ENCODE peak calls at places on chromosome 13, in four cellular contexts. Z is IMR-90, J is HCT116, C is neural progenitor cell. P is an unnamed sample.
A peak's percentile ranks its signal among the peaks of the same experiment; 100 is the strongest.

GRCh38 chr13:49292742-49293498 is 45.2 kb downstream of the CDADC1 start:
- DNase-seq in Z (peak; percentile 96), C (no peak), J (no peak), P (peak; percentile 76)

GRCh38 chr13:30877335-30877734 is 28.7 kb upstream of the MEDAG start:
- DNase-seq in C (no peak), Z (peak; percentile 82), J (no peak), P (peak; percentile 83)

GRCh38 chr13:109809216-109809890 is 23.0 kb upstream of the IRS2 start:
- DNase-seq in Z (peak; percentile 27), J (no peak), C (no peak), P (no peak)

GRCh38 chr13:93496985-93497673 is 270.5 kb downstream of the GPC6 start:
- DNase-seq in C (peak; percentile 11), Z (no peak), J (no peak), P (no peak)

GRCh38 chr13:99978781-99979452 is 2.7 kb upstream of the ZIC2 start:
- DNase-seq in C (peak; percentile 92), Z (no peak), J (no peak), P (no peak)

GRCh38 chr13:80871481-80871880 is 530.6 kb upstream of the SPRY2 start:
- DNase-seq in J (no peak), C (no peak), Z (no peak), P (peak; percentile 59)

GRCh38 chr13:81927347-81927746 is 1586.4 kb upstream of the SPRY2 start:
- DNase-seq in J (no peak), C (peak; percentile 6), Z (no peak), P (no peak)

GRCh38 chr13:31890946-31891345 is 140.6 kb upstream of the FRY start:
- DNase-seq in Z (no peak), J (no peak), C (no peak), P (no peak)

GRCh38 chr13:99501952-99502310 is 659 bp downstream of the TM9SF2 start:
- DNase-seq in C (no peak), Z (peak; percentile 31), J (no peak), P (peak; percentile 18)

GRCh38 chr13:98350746-98351330 is 173.8 kb upstream of the RNF113B start:
- DNase-seq in J (no peak), C (no peak), Z (no peak), P (no peak)

GRCh38 chr13:51643114-51643881 is 59.0 kb downstream of the WDFY2 start:
- DNase-seq in Z (peak; percentile 91), C (no peak), J (no peak), P (peak; percentile 93)
- H3K27ac ChIP-seq in Z (peak overlapping the region; percentile 95), C (no peak overlapping the region), J (peak overlapping the region; percentile 63), P (peak overlapping the region; percentile 93)

DNA sequence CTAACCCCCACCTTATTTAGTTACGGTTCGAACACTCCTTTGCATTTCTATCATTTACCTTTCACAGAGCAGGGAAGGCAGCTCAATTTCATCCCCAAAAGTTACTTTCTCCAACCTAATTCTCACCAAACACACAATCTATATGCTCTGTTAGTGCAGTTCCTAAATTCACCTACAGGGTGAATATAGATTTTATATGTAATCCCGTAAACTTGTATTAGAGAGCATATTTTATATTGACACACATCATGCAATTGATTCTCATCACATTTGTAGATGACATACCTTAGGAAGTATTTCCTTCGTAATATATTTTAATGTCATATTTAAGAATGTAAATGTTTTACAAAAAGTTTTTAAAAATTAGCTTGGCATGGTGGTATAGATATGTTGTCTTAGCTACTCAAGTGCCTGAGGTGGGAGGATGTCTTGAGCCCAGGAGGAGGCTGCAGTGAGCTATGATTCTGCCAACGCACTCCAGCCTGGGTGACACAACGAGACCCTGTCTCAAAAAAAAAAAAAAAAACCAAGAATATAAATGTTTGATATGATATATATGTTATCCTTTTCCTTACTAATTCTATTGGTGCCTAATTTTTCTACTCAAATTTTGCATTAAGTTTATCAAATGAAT is 57.3 kb upstream of the TNFRSF19 start:
- DNase-seq in J (no peak), C (no peak), Z (no peak), P (no peak)
- TF ChIP-seq CTCF in J (peak; percentile 43), C (peak; percentile 24), Z (peak; percentile 8), P (peak; percentile 5)

GRCh38 chr13:43911871-43912270 is 32.2 kb downstream of the LACC1 start:
- DNase-seq in C (no peak), J (no peak), Z (no peak), P (no peak)

GRCh38 chr13:43905435-43906031 is 25.8 kb downstream of the LACC1 start:
- DNase-seq in Z (peak; percentile 77), J (peak; percentile 58), C (peak; percentile 80), P (peak; percentile 39)

GRCh38 chr13:43911283-43911682 is 31.6 kb downstream of the LACC1 start:
- DNase-seq in Z (no peak), J (no peak), C (no peak), P (no peak)

DNA sequence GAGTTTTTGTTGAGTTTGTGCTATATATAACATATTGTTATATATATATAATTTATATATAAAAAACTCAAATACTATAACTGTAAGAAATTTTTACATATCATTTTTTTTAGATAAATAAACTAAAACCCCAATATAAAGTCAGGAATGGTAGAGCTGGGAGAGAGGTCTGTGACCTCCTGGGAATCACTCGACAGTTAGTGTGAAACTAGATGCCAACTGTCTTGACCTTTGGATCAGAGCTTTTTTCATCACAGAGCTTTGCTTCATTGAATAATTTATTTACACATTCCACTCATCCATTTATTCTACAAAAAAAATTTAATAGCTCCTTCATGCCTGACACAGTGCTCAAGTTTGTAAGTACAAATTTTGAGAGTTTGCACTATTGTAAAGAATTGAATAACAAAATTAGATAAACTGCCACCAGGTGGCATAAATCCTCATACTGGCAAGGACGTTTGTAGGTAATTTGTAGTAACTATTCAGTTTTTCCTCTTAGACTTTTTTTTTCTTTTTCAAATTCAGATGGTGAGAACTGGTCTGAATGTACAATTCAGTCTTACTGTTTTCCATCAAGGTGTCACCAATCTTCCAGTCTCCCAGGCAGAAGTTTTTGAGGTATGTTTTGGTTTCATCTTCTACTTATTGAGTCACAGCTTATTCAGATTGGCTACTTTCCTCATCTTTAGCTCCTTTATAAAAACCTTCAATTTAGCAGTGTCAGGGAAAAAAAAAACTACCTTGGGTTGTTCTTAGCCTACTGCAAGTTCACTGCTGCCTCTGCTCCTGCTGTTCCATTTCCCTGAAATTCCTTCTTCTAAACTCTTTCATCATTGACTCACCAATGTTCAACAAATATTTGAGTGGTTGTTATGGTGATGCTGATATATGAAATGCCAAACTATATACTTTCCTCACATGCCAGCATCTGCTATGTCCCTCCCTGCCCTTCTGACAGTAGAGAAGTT is 28.7 kb downstream of the LACC1 start:
- DNase-seq in C (peak; percentile 58), Z (peak; percentile 91), J (peak; percentile 37), P (peak; percentile 74)
- H3K4me2 ChIP-seq in C (no peak overlapping the region), Z (peak overlapping the region; percentile 75), J (peak overlapping the region; percentile 6), P (peak overlapping the region; percentile 76)

GRCh38 chr13:113106053-113106452 is 462 bp downstream of the F7 start:
- DNase-seq in C (no peak), J (no peak), Z (no peak), P (no peak)
- H3K27ac ChIP-seq in C (no peak overlapping the region), J (no peak overlapping the region), Z (no peak overlapping the region), P (no peak overlapping the region)

GRCh38 chr13:111882351-111882750 is 184.6 kb upstream of the SOX1 start:
- DNase-seq in Z (no peak), C (no peak), J (no peak), P (no peak)
- TF ChIP-seq CTCF in Z (no peak), C (no peak), J (no peak), P (no peak)

GRCh38 chr13:89214115-89214514 is 1542.9 kb downstream of the SLITRK5 start:
- DNase-seq in Z (no peak), C (no peak), J (no peak), P (no peak)
- H3K4me2 ChIP-seq in Z (no peak overlapping the region), C (no peak overlapping the region), J (no peak overlapping the region), P (no peak overlapping the region)

GRCh38 chr13:45607931-45608330 is 7.6 kb downstream of the ERICH6B start:
- DNase-seq in J (no peak), C (no peak), Z (no peak), P (no peak)
- H3K27ac ChIP-seq in J (no peak overlapping the region), C (no peak overlapping the region), Z (no peak overlapping the region), P (no peak overlapping the region)

GRCh38 chr13:33679658-33680012 is 138.3 kb upstream of the RFC3 start:
- DNase-seq in C (no peak), J (no peak), Z (no peak), P (no peak)
- TF ChIP-seq CTCF in C (no peak), J (no peak), Z (no peak), P (no peak)

DNA sequence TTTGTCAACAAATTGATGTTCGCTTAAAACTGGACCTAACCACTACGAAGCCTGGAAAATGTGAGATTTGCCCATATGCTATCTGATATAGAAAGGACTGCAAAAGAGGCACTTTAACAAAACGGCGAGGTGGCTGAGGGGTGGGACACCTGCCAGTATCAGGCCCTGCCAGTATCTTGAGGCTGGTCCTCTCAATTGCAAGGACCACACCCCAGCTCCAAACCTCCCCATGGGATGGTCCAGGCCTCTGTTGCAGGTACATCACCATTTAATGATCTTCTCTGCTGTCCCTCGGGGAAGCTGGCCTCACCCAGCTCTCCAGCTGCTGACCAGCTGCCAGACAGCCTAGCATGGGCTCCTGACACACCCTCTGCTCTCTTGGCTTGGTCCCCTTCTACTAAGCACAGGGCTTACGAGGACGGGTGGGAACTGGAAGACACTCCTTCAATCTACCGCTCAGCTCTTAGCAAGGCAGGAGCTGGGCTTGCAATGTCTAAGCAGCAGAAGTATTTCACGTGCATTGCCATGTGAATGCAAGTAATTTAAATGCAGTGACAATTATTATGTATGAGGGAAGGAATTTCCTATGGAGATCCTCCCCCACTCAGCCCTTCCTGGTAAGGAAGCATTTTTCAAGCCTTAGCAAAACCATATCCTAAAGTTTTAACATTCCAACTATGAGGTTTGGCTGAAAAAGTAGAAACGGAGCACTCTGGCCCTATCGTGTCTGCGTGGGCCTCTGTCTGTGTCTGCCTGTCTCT is 63.9 kb downstream of the LATS2 start:
- DNase-seq in J (no peak), C (no peak), Z (peak; percentile 98), P (peak; percentile 99)
- H3K4me2 ChIP-seq in J (no peak overlapping the region), C (no peak overlapping the region), Z (peak overlapping the region; percentile 21), P (peak overlapping the region; percentile 50)

GRCh38 chr13:36323951-36324566 is 22.1 kb downstream of the SPART start:
- DNase-seq in C (no peak), J (no peak), Z (peak; percentile 52), P (peak; percentile 53)

GRCh38 chr13:36328821-36329220 is 17.4 kb downstream of the SPART start:
- DNase-seq in J (no peak), C (no peak), Z (no peak), P (no peak)

GRCh38 chr13:36325912-36326311 is 20.3 kb downstream of the SPART start:
- DNase-seq in C (peak; percentile 21), J (no peak), Z (no peak), P (no peak)

GRCh38 chr13:36329355-36329754 is 16.8 kb downstream of the SPART start:
- DNase-seq in J (no peak), C (no peak), Z (peak; percentile 46), P (no peak)

DNA sequence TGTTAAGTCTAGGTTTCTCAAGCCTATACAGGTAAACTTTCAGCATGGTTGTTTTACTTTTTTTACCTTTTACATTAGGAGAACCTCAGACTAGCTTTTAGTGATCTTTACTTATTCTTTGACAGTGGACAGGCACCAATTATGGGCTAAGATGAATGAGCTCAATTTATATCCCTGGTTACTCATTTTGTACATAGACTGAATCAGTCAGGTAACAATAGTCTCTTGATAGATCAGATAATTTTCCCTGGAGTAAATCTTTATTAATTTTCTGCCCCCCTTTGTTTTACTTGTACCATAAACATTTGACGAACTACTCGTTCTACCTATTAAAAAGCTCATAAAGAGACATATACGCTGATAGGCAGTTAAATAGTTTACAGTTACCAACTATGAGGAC is 22.8 kb downstream of the SPART start:
- DNase-seq in J (no peak), Z (no peak), C (no peak), P (no peak)
- H3K27ac ChIP-seq in J (no peak overlapping the region), Z (no peak overlapping the region), C (no peak overlapping the region), P (peak overlapping the region; percentile 42)